ENCODE peak calls at places on chromosomes 2 and 18, in nine cellular contexts. One of them, this sample, is unnamed.
A peak's percentile ranks its signal among the peaks of the same experiment; 100 is the strongest.

GRCh38 chr18:79394438-79395307 is 1.1 kb upstream of the NFATC1 start:
- DNase-seq in body of pancreas: no peak
- DNase-seq in SJCRH30: peak; percentile 38
- DNase-seq in breast epithelium: no peak
- DNase-seq in HL-60: no peak
- DNase-seq in right cardiac atrium: peak; percentile 80
- DNase-seq in Panc1: no peak
- DNase-seq in cardiac muscle cell: no peak
- DNase-seq in PC-9: no peak
- DNase-seq in this sample: no peak

GRCh38 chr18:44185981-44186380 is 494.7 kb upstream of the SETBP1 start:
- DNase-seq in body of pancreas: no peak
- DNase-seq in SJCRH30: no peak
- DNase-seq in breast epithelium: no peak
- DNase-seq in HL-60: no peak
- DNase-seq in right cardiac atrium: no peak
- DNase-seq in Panc1: no peak
- DNase-seq in cardiac muscle cell: no peak
- DNase-seq in PC-9: no peak
- DNase-seq in this sample: no peak

GRCh38 chr18:73842795-73843394 is 304.7 kb downstream of the FBXO15 start:
- DNase-seq in body of pancreas: peak; percentile 42
- DNase-seq in SJCRH30: peak; percentile 5
- DNase-seq in breast epithelium: no peak
- DNase-seq in HL-60: peak; percentile 45
- DNase-seq in right cardiac atrium: peak; percentile 67
- DNase-seq in Panc1: peak; percentile 22
- DNase-seq in cardiac muscle cell: peak; percentile 76
- DNase-seq in PC-9: no peak
- DNase-seq in this sample: no peak

GRCh38 chr2:98935111-98935770 is 784 bp downstream of the CRACDL start:
- DNase-seq in body of pancreas: no peak
- DNase-seq in SJCRH30: no peak
- DNase-seq in breast epithelium: no peak
- DNase-seq in HL-60: no peak
- DNase-seq in right cardiac atrium: no peak
- DNase-seq in Panc1: no peak
- DNase-seq in cardiac muscle cell: no peak
- DNase-seq in PC-9: no peak
- DNase-seq in this sample: no peak

GRCh38 chr2:67713376-67713775 is 316.2 kb downstream of the ETAA1 start:
- DNase-seq in body of pancreas: no peak
- DNase-seq in SJCRH30: no peak
- DNase-seq in breast epithelium: no peak
- DNase-seq in HL-60: no peak
- DNase-seq in right cardiac atrium: no peak
- DNase-seq in Panc1: no peak
- DNase-seq in cardiac muscle cell: no peak
- DNase-seq in PC-9: no peak
- DNase-seq in this sample: peak; percentile 6

GRCh38 chr18:50297621-50298442 is 10.3 kb upstream of the CXXC1 start:
- DNase-seq in body of pancreas: peak; percentile 91
- DNase-seq in SJCRH30: no peak
- DNase-seq in breast epithelium: peak; percentile 74
- DNase-seq in HL-60: peak; percentile 92
- DNase-seq in right cardiac atrium: peak; percentile 92
- DNase-seq in Panc1: no peak
- DNase-seq in cardiac muscle cell: peak; percentile 19
- DNase-seq in PC-9: no peak
- DNase-seq in this sample: no peak

GRCh38 chr18:47263197-47263827 is 11.9 kb upstream of the SKOR2 start:
- DNase-seq in body of pancreas: no peak
- DNase-seq in SJCRH30: no peak
- DNase-seq in breast epithelium: no peak
- DNase-seq in HL-60: no peak
- DNase-seq in right cardiac atrium: no peak
- DNase-seq in Panc1: no peak
- DNase-seq in cardiac muscle cell: no peak
- DNase-seq in PC-9: no peak
- DNase-seq in this sample: no peak

GRCh38 chr2:29502452-29502851 is 387.2 kb downstream of the CLIP4 start:
- DNase-seq in body of pancreas: no peak
- DNase-seq in SJCRH30: no peak
- DNase-seq in breast epithelium: no peak
- DNase-seq in HL-60: no peak
- DNase-seq in right cardiac atrium: no peak
- DNase-seq in Panc1: no peak
- DNase-seq in cardiac muscle cell: no peak
- DNase-seq in PC-9: no peak
- DNase-seq in this sample: no peak

GRCh38 chr2:217685255-217685605 is 317.6 kb downstream of the TNS1 start:
- DNase-seq in body of pancreas: peak; percentile 39
- DNase-seq in SJCRH30: peak; percentile 59
- DNase-seq in breast epithelium: peak; percentile 62
- DNase-seq in HL-60: no peak
- DNase-seq in right cardiac atrium: peak; percentile 77
- DNase-seq in Panc1: no peak
- DNase-seq in cardiac muscle cell: peak; percentile 3
- DNase-seq in PC-9: peak; percentile 97
- DNase-seq in this sample: peak; percentile 92

GRCh38 chr2:120628248-120628647 is 107.4 kb upstream of the GLI2 start:
- DNase-seq in body of pancreas: no peak
- DNase-seq in SJCRH30: no peak
- DNase-seq in breast epithelium: no peak
- DNase-seq in HL-60: no peak
- DNase-seq in right cardiac atrium: no peak
- DNase-seq in Panc1: no peak
- DNase-seq in cardiac muscle cell: no peak
- DNase-seq in PC-9: peak; percentile 10
- DNase-seq in this sample: no peak

GRCh38 chr2:13821255-13821880 is 811.1 kb upstream of the LRATD1 start:
- DNase-seq in body of pancreas: no peak
- DNase-seq in SJCRH30: no peak
- DNase-seq in breast epithelium: no peak
- DNase-seq in HL-60: no peak
- DNase-seq in right cardiac atrium: no peak
- DNase-seq in Panc1: no peak
- DNase-seq in cardiac muscle cell: no peak
- DNase-seq in PC-9: no peak
- DNase-seq in this sample: peak; percentile 2

GRCh38 chr2:28415715-28416114 is 23.1 kb downstream of the FOSL2 start:
- DNase-seq in body of pancreas: no peak
- DNase-seq in SJCRH30: no peak
- DNase-seq in breast epithelium: no peak
- DNase-seq in HL-60: no peak
- DNase-seq in right cardiac atrium: no peak
- DNase-seq in Panc1: no peak
- DNase-seq in cardiac muscle cell: no peak
- DNase-seq in PC-9: no peak
- DNase-seq in this sample: no peak

GRCh38 chr2:28413896-28414290 is 21.2 kb downstream of the FOSL2 start:
- DNase-seq in body of pancreas: no peak
- DNase-seq in SJCRH30: peak; percentile 80
- DNase-seq in breast epithelium: no peak
- DNase-seq in HL-60: no peak
- DNase-seq in right cardiac atrium: no peak
- DNase-seq in Panc1: no peak
- DNase-seq in cardiac muscle cell: no peak
- DNase-seq in PC-9: no peak
- DNase-seq in this sample: no peak

GRCh38 chr2:28413152-28413895 is 20.7 kb downstream of the FOSL2 start:
- DNase-seq in body of pancreas: no peak
- DNase-seq in SJCRH30: peak; percentile 100
- DNase-seq in breast epithelium: no peak
- DNase-seq in HL-60: no peak
- DNase-seq in right cardiac atrium: peak; percentile 71
- DNase-seq in Panc1: no peak
- DNase-seq in cardiac muscle cell: no peak
- DNase-seq in PC-9: no peak
- DNase-seq in this sample: no peak

GRCh38 chr2:28415010-28415409 is 22.4 kb downstream of the FOSL2 start:
- DNase-seq in body of pancreas: no peak
- DNase-seq in SJCRH30: peak; percentile 83
- DNase-seq in breast epithelium: no peak
- DNase-seq in HL-60: no peak
- DNase-seq in right cardiac atrium: peak; percentile 69
- DNase-seq in Panc1: no peak
- DNase-seq in cardiac muscle cell: no peak
- DNase-seq in PC-9: no peak
- DNase-seq in this sample: no peak

GRCh38 chr2:28414583-28414982 is 21.9 kb downstream of the FOSL2 start:
- DNase-seq in body of pancreas: no peak
- DNase-seq in SJCRH30: peak; percentile 71
- DNase-seq in breast epithelium: no peak
- DNase-seq in HL-60: no peak
- DNase-seq in right cardiac atrium: no peak
- DNase-seq in Panc1: no peak
- DNase-seq in cardiac muscle cell: no peak
- DNase-seq in PC-9: no peak
- DNase-seq in this sample: no peak
- H3K27ac ChIP-seq in body of pancreas: no peak overlapping the region
- H3K27ac ChIP-seq in SJCRH30: peak overlapping the region; percentile 98
- H3K27ac ChIP-seq in breast epithelium: peak overlapping the region; percentile 27
- H3K27ac ChIP-seq in HL-60: no peak overlapping the region
- H3K27ac ChIP-seq in right cardiac atrium: peak overlapping the region; percentile 34
- H3K27ac ChIP-seq in Panc1: no peak overlapping the region
- H3K27ac ChIP-seq in cardiac muscle cell: no peak overlapping the region
- H3K27ac ChIP-seq in PC-9: no peak overlapping the region
- H3K27ac ChIP-seq in this sample: no peak overlapping the region

GRCh38 chr2:36973320-36973719 is 7.0 kb upstream of the STRN start:
- DNase-seq in body of pancreas: no peak
- DNase-seq in SJCRH30: no peak
- DNase-seq in breast epithelium: no peak
- DNase-seq in HL-60: no peak
- DNase-seq in right cardiac atrium: no peak
- DNase-seq in Panc1: no peak
- DNase-seq in cardiac muscle cell: no peak
- DNase-seq in PC-9: no peak
- DNase-seq in this sample: no peak
- H3K27ac ChIP-seq in body of pancreas: no peak overlapping the region
- H3K27ac ChIP-seq in SJCRH30: no peak overlapping the region
- H3K27ac ChIP-seq in breast epithelium: no peak overlapping the region
- H3K27ac ChIP-seq in HL-60: no peak overlapping the region
- H3K27ac ChIP-seq in right cardiac atrium: no peak overlapping the region
- H3K27ac ChIP-seq in Panc1: no peak overlapping the region
- H3K27ac ChIP-seq in cardiac muscle cell: no peak overlapping the region
- H3K27ac ChIP-seq in PC-9: no peak overlapping the region
- H3K27ac ChIP-seq in this sample: no peak overlapping the region

DNA sequence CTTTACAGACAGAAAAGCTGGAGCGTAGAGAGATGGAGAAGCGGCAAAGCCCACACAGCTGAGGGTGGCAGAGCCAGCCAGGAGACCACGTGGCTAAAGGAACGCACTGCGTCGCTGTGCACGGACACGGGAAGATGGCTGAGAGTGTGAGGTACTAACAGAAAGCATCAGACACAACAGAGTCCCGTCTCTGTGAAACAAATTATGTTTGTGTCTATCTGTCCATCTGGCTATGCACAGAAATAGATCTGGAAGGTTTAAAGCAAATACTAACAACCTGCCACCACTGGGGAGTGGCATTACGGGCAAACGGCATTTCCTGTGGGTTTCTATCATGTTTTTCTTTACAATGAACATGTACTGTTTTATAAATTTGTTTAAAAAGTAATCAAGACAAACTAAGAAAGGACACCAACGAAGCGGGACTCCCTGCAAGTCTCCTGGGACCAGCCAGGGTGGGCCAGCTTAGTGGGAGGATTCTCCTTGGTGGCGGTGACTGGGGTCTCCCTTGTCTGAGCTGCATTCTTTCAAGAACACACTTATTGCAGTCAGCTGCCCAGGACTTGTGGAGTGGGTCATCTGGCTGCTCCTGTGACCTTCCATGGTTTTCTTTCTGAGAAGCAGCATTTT is 262.1 kb downstream of the TWIST2 start:
- DNase-seq in body of pancreas: no peak
- DNase-seq in SJCRH30: no peak
- DNase-seq in breast epithelium: no peak
- DNase-seq in HL-60: no peak
- DNase-seq in right cardiac atrium: no peak
- DNase-seq in Panc1: no peak
- DNase-seq in cardiac muscle cell: no peak
- DNase-seq in PC-9: no peak
- DNase-seq in this sample: no peak
- H3K27ac ChIP-seq in body of pancreas: no peak overlapping the region
- H3K27ac ChIP-seq in SJCRH30: no peak overlapping the region
- H3K27ac ChIP-seq in breast epithelium: no peak overlapping the region
- H3K27ac ChIP-seq in HL-60: no peak overlapping the region
- H3K27ac ChIP-seq in right cardiac atrium: no peak overlapping the region
- H3K27ac ChIP-seq in Panc1: no peak overlapping the region
- H3K27ac ChIP-seq in cardiac muscle cell: no peak overlapping the region
- H3K27ac ChIP-seq in PC-9: no peak overlapping the region
- H3K27ac ChIP-seq in this sample: no peak overlapping the region

DNA sequence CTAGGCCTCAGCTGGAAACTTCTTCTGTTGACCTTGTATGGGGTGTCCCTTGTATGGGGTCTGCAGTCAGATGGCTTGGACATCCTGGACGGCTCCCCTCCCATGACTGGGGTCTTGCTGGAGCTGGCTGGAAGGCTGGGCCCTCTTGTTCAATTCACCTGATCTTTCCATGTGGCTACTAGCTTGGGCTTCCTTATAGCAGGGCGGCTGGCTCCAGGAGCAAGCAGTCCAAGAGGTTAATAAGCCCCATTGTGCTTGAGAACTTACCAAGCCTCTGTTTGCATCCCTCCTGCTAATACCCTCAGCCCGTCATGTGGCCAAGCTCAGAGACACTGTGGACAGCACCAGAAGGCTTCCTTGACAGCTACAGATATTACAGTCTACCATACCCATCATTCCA is 111.6 kb upstream of the NPAS2 start:
- DNase-seq in body of pancreas: no peak
- DNase-seq in SJCRH30: no peak
- DNase-seq in breast epithelium: no peak
- DNase-seq in HL-60: no peak
- DNase-seq in right cardiac atrium: no peak
- DNase-seq in Panc1: no peak
- DNase-seq in cardiac muscle cell: no peak
- DNase-seq in PC-9: no peak
- DNase-seq in this sample: no peak
- H3K27ac ChIP-seq in body of pancreas: no peak overlapping the region
- H3K27ac ChIP-seq in SJCRH30: no peak overlapping the region
- H3K27ac ChIP-seq in breast epithelium: no peak overlapping the region
- H3K27ac ChIP-seq in HL-60: no peak overlapping the region
- H3K27ac ChIP-seq in right cardiac atrium: no peak overlapping the region
- H3K27ac ChIP-seq in Panc1: no peak overlapping the region
- H3K27ac ChIP-seq in cardiac muscle cell: no peak overlapping the region
- H3K27ac ChIP-seq in PC-9: no peak overlapping the region
- H3K27ac ChIP-seq in this sample: no peak overlapping the region

GRCh38 chr2:96760036-96760985 is at the start of gene CNNM4:
- DNase-seq in body of pancreas: peak; percentile 97
- DNase-seq in SJCRH30: peak; percentile 93
- DNase-seq in breast epithelium: peak; percentile 96
- DNase-seq in HL-60: peak; percentile 94
- DNase-seq in right cardiac atrium: peak; percentile 98
- DNase-seq in Panc1: no peak
- DNase-seq in cardiac muscle cell: peak; percentile 96
- DNase-seq in PC-9: peak; percentile 90
- DNase-seq in this sample: peak; percentile 68
- H3K27ac ChIP-seq in body of pancreas: peak within 1 kb of the TSS; percentile 81
- H3K27ac ChIP-seq in SJCRH30: no peak within 1 kb of the TSS
- H3K27ac ChIP-seq in breast epithelium: peak within 1 kb of the TSS; percentile 92
- H3K27ac ChIP-seq in HL-60: peak within 1 kb of the TSS; percentile 30
- H3K27ac ChIP-seq in right cardiac atrium: peak within 1 kb of the TSS; percentile 65
- H3K27ac ChIP-seq in Panc1: peak within 1 kb of the TSS; percentile 81
- H3K27ac ChIP-seq in cardiac muscle cell: no peak within 1 kb of the TSS
- H3K27ac ChIP-seq in PC-9: no peak within 1 kb of the TSS
- H3K27ac ChIP-seq in this sample: peak within 1 kb of the TSS; percentile 44

GRCh38 chr18:63679820-63680606 is 18.3 kb upstream of the SERPINB3 start:
- DNase-seq in body of pancreas: no peak
- DNase-seq in SJCRH30: no peak
- DNase-seq in breast epithelium: no peak
- DNase-seq in HL-60: no peak
- DNase-seq in right cardiac atrium: no peak
- DNase-seq in Panc1: no peak
- DNase-seq in cardiac muscle cell: no peak
- DNase-seq in PC-9: no peak
- DNase-seq in this sample: no peak
- H3K27ac ChIP-seq in body of pancreas: no peak overlapping the region
- H3K27ac ChIP-seq in SJCRH30: no peak overlapping the region
- H3K27ac ChIP-seq in breast epithelium: no peak overlapping the region
- H3K27ac ChIP-seq in HL-60: no peak overlapping the region
- H3K27ac ChIP-seq in right cardiac atrium: no peak overlapping the region
- H3K27ac ChIP-seq in Panc1: no peak overlapping the region
- H3K27ac ChIP-seq in cardiac muscle cell: no peak overlapping the region
- H3K27ac ChIP-seq in PC-9: no peak overlapping the region
- H3K27ac ChIP-seq in this sample: peak overlapping the region; percentile 98